ENCODE peak calls at places on chromosomes 2 and 18, in nine cellular contexts. A is psoas muscle, S is NCI-H2171 treated with DMSO at 0.1 percent for 48 hours, O is AG08396, R is SW 1271, C is heart left ventricle, B is caudate nucleus, F is DMS153, Y is MV-4-11. Z is an unnamed sample.

GRCh38 chr2:84939426-84940087 is 31.4 kb upstream of the KCMF1 start:
- DNase-seq in B (no peak), A (no peak), O (no peak), Y (peak), F (no peak), R (no peak), C (no peak), S (no peak), Z (no peak)

GRCh38 chr2:150599889-150600288 is 112.4 kb upstream of the RND3 start:
- DNase-seq in Y (no peak), R (no peak), B (no peak), F (no peak), O (no peak), A (no peak), C (no peak), S (no peak), Z (no peak)

GRCh38 chr2:225112362-225113111 is 70.3 kb upstream of the DOCK10 start:
- DNase-seq in F (no peak), B (no peak), O (no peak), Y (peak), A (no peak), R (no peak), S (peak), C (no peak), Z (no peak)

GRCh38 chr2:75569546-75569945 is 8.8 kb upstream of the EVA1A start:
- DNase-seq in F (no peak), B (no peak), S (no peak), O (no peak), Y (no peak), C (no peak), A (no peak), R (no peak), Z (no peak)

GRCh38 chr2:68089961-68090360 is 27.2 kb upstream of the C1D start:
- DNase-seq in O (no peak), Y (no peak), R (no peak), F (no peak), A (no peak), C (no peak), B (no peak), S (no peak), Z (no peak)

GRCh38 chr2:65746919-65747678 is 314.7 kb upstream of the SPRED2 start:
- DNase-seq in F (no peak), O (no peak), R (no peak), C (no peak), S (no peak), B (no peak), A (peak), Y (no peak), Z (no peak)

GRCh38 chr2:181585732-181586131 is 71.2 kb downstream of the CERKL start:
- DNase-seq in Y (no peak), O (no peak), S (peak), F (no peak), A (no peak), C (no peak), R (no peak), B (no peak), Z (no peak)

GRCh38 chr2:132669854-132670103 is 226 bp downstream of the LYPD1 start:
- DNase-seq in A (no peak), Y (no peak), O (peak), F (peak), B (no peak), R (no peak), S (no peak), C (no peak), Z (no peak)

GRCh38 chr2:2788076-2788475 is 457.0 kb upstream of the MYT1L start:
- DNase-seq in R (no peak), S (peak), O (no peak), Y (no peak), A (no peak), B (no peak), C (no peak), F (peak), Z (no peak)

GRCh38 chr2:206112108-206112507 is 26.1 kb upstream of the INO80D start:
- DNase-seq in Y (no peak), F (no peak), B (no peak), S (no peak), R (no peak), C (no peak), A (no peak), O (no peak), Z (no peak)

GRCh38 chr2:38722271-38723115 is 28.7 kb downstream of the SRSF7 start:
- DNase-seq in S (no peak), Y (peak), C (no peak), R (no peak), F (no peak), A (no peak), O (no peak), B (no peak), Z (no peak)

GRCh38 chr2:36556847-36557246 is 41.1 kb downstream of the FEZ2 start:
- DNase-seq in S (no peak), B (no peak), R (no peak), F (no peak), Y (no peak), O (peak), C (no peak), A (no peak), Z (no peak)

GRCh38 chr2:112541315-112542122 is 746 bp upstream of the POLR1B start:
- DNase-seq in A (peak), S (peak), Y (peak), O (peak), F (peak), C (peak), R (peak), B (peak), Z (peak)

GRCh38 chr18:24986611-24987270 is 365.2 kb downstream of the ZNF521 start:
- DNase-seq in F (no peak), R (no peak), Y (no peak), B (no peak), S (no peak), O (no peak), C (no peak), A (no peak), Z (no peak)

GRCh38 chr2:238267341-238267710 is 21.1 kb downstream of the PER2 start:
- DNase-seq in Y (no peak), B (no peak), C (peak), A (no peak), O (no peak), S (no peak), R (no peak), F (no peak), Z (no peak)

GRCh38 chr2:44546469-44547127 is 184.9 kb downstream of the CAMKMT start:
- DNase-seq in B (no peak), C (no peak), S (no peak), O (no peak), F (no peak), A (no peak), Y (peak), R (no peak), Z (no peak)

GRCh38 chr18:48539406-48540328 is 836 bp downstream of the CTIF start:
- DNase-seq in F (no peak), O (peak), C (peak), A (peak), S (peak), Y (no peak), R (no peak), B (peak), Z (peak)

GRCh38 chr18:57959278-57959677 is 84.7 kb upstream of the NEDD4L start:
- DNase-seq in C (no peak), R (no peak), A (no peak), B (no peak), Y (peak), O (peak), S (peak), F (peak), Z (no peak)

GRCh38 chr2:138201326-138201725 is 237.1 kb downstream of the HNMT start:
- DNase-seq in B (no peak), C (no peak), A (no peak), O (no peak), F (no peak), S (no peak), R (no peak), Y (no peak), Z (no peak)

GRCh38 chr2:38074047-38074774 is 1.7 kb downstream of the CYP1B1 start:
- DNase-seq in A (peak), B (no peak), R (no peak), C (peak), S (no peak), O (no peak), Y (no peak), F (no peak), Z (peak)

GRCh38 chr18:25126751-25127150 is 225.2 kb downstream of the ZNF521 start:
- DNase-seq in A (no peak), R (no peak), C (no peak), O (no peak), B (no peak), F (no peak), S (no peak), Y (no peak), Z (no peak)

GRCh38 chr2:14543284-14543683 is 89.2 kb upstream of the LRATD1 start:
- DNase-seq in C (no peak), A (no peak), S (no peak), B (no peak), F (peak), O (no peak), R (no peak), Y (no peak), Z (no peak)

Z was measured in posterior cingulate gyrus.